ENCODE peak calls at places on chromosomes 5 and 9, in five cellular contexts. R is fibroblast of mammary gland; E is NCI-H1694 treated with DMSO at 0.1 percent for 48 hours; P is stimulated activated CD8-positive, alpha-beta memory T cell treated with anti-CD3 and anti-CD28 coated beads, Interleukin-15, amount 100 ng/mL, for 4 hours; F is WTC11. X is an unnamed sample.

GRCh38 chr5:136285501-136285900 is 79.8 kb downstream of the TRPC7 start:
- DNase-seq in P (no peak), F (no peak), R (peak; percentile 49), E (no peak), X (no peak)

GRCh38 chr5:39670391-39670790 is 245.6 kb upstream of the DAB2 start:
- DNase-seq in E (no peak), P (no peak), F (no peak), R (no peak), X (no peak)

GRCh38 chr5:176185133-176185733 is 53.0 kb upstream of the SIMC1 start:
- DNase-seq in E (peak; percentile 75), F (no peak), R (peak; percentile 33), P (no peak), X (no peak)

GRCh38 chr5:140131967-140132409 is 6.3 kb downstream of the IGIP start:
- DNase-seq in E (no peak), P (no peak), R (peak; percentile 96), F (no peak), X (no peak)

GRCh38 chr5:130871346-130872086 is 293.5 kb downstream of the HINT1 start:
- DNase-seq in P (no peak), R (peak; percentile 73), F (peak; percentile 27), E (no peak), X (peak; percentile 49)

GRCh38 chr9:38733503-38733902 is 13.6 kb upstream of the FAM240B start:
- DNase-seq in F (no peak), P (no peak), E (no peak), R (no peak), X (no peak)

GRCh38 chr5:139635606-139636206 is 12.4 kb upstream of the CXXC5 start:
- DNase-seq in F (peak; percentile 67), P (no peak), R (peak; percentile 98), E (peak; percentile 22), X (peak; percentile 58)

GRCh38 chr5:142827934-142828576 is 57.9 kb downstream of the ARHGAP26 start:
- DNase-seq in F (no peak), P (no peak), E (no peak), R (peak; percentile 59), X (no peak)

X was measured in ecto neural progenitor cell.